ENCODE peak calls at places on chromosomes 1 and 21, in eight cellular contexts. P is mucosa of descending colon; T is breast epithelium; F is AG09309; R is osteocyte; J is spleen; A is GM13977; K is CD8-positive, alpha-beta T cell. W is an unnamed sample.

GRCh38 chr21:35720065-35720810 is 340.1 kb downstream of the SETD4 start:
- DNase-seq in P (no peak), T (no peak), F (no peak), R (no peak), J (no peak), A (no peak), K (no peak), W (no peak)

GRCh38 chr1:95196017-95196416 is 38.0 kb upstream of the RWDD3 start:
- DNase-seq in P (no peak), T (no peak), F (no peak), R (no peak), J (no peak), A (no peak), K (no peak), W (no peak)

GRCh38 chr1:6859415-6860343 is 74.4 kb downstream of the CAMTA1 start:
- DNase-seq in P (no peak), T (no peak), F (peak), R (no peak), J (no peak), A (no peak), K (no peak), W (no peak)

GRCh38 chr1:83998599-83999315 is at the start of gene TTLL7:
- DNase-seq in P (peak), T (peak), F (peak), R (peak), J (peak), A (peak), K (peak), W (peak)

GRCh38 chr1:6258675-6259074 is 2.2 kb downstream of the GPR153 start:
- DNase-seq in P (peak), T (no peak), F (no peak), R (no peak), J (no peak), A (no peak), K (no peak), W (no peak)

GRCh38 chr1:192747305-192747704 is 61.5 kb upstream of the RGS2 start:
- DNase-seq in P (no peak), T (no peak), F (peak), R (no peak), J (no peak), A (no peak), K (no peak), W (no peak)

GRCh38 chr1:43799656-43800629 is 92.6 kb downstream of the ST3GAL3 start:
- DNase-seq in P (no peak), T (no peak), F (peak), R (no peak), J (no peak), A (no peak), K (no peak), W (no peak)

GRCh38 chr1:234589064-234589765 is 20.8 kb downstream of the IRF2BP2 start:
- DNase-seq in P (no peak), T (peak), F (no peak), R (no peak), J (no peak), A (no peak), K (no peak), W (no peak)

GRCh38 chr1:6614019-6614952 is 755 bp downstream of the PHF13 start:
- DNase-seq in P (peak), T (no peak), F (no peak), R (no peak), J (peak), A (peak), K (peak), W (peak)

GRCh38 chr1:167829868-167830267 is 84.1 kb downstream of the ADCY10 start:
- DNase-seq in P (no peak), T (no peak), F (no peak), R (no peak), J (no peak), A (no peak), K (no peak), W (no peak)

DNA sequence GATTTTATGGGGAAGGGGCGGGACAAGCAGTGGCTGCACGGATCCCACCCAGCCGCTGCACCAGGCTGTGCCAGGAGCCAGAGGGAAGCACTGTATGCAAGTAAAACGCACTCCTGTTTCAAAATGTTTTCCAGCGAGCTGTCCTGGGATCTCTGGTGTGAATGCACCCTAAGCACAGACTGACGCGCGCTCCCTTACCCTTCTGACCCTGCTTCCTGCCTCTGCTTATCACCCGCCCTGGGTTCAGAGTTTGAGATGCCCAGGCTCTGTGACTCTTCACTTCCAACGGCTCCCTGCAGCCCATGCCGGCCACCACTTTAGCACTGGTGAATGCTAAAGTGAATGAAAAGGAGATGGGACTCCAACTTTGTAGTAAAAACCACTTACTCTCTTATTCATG is 131.2 kb downstream of the RHOU start:
- DNase-seq in P (no peak), T (no peak), F (no peak), R (peak), J (no peak), A (no peak), K (no peak), W (no peak)
- TF ChIP-seq CTCF in P (no peak), T (no peak), F (no peak), R (no peak), J (no peak), A (no peak), K (no peak), W (no peak)

DNA sequence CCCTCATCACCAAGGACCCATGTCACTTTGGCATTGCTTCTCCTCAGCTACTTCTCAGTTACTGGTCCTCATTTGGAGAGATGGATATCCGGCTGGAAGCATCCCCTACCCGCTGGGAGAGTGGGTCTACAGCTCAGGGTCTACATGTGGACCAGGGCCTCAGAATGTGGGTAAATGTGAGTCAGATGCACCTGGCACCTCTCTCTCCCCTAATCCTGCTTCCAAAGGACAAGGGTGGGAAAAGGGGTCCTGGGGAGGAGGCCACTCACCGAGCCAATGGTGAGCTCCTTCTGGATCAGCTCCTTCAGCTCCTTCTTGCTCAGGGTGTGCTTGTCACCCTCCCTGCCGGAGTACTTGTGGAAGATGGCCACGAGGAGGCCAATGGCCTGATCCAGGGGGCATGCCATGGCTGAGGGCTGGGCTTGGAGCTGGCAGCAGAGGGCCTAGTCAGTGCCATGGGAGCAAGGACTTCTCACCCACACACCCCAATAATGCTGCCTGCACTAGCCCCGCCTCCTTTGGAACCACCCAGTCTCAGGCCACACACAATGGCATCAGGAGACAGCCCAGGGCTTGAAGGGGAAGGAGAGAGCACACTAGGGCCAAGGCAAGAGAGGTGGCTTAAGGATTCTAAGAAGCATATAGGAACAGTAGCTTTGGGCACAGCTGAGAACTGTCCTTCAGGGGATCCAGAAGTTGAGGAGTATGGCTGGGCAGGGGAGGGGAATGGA is 693 bp downstream of the S100A6 start:
- DNase-seq in P (peak), T (peak), F (no peak), R (no peak), J (peak), A (no peak), K (peak), W (no peak)
- TF ChIP-seq CTCF in P (no peak), T (peak), F (peak), R (no peak), J (no peak), A (no peak), K (no peak), W (no peak)

GRCh38 chr1:47215713-47216112 is 16.3 kb downstream of the TAL1 start:
- DNase-seq in P (no peak), T (no peak), F (no peak), R (no peak), J (peak), A (no peak), K (no peak), W (no peak)
- TF ChIP-seq CTCF in P (no peak), T (no peak), F (no peak), R (no peak), J (no peak), A (no peak), K (no peak), W (no peak)

GRCh38 chr1:229431270-229432115 is 2.4 kb downstream of the ACTA1 start:
- DNase-seq in P (no peak), T (no peak), F (no peak), R (no peak), J (no peak), A (peak), K (no peak), W (no peak)

GRCh38 chr1:229432116-229432461 is 1.8 kb downstream of the ACTA1 start:
- DNase-seq in P (no peak), T (no peak), F (no peak), R (no peak), J (no peak), A (peak), K (no peak), W (no peak)

GRCh38 chr1:229432905-229433304 is 989 bp downstream of the ACTA1 start:
- DNase-seq in P (no peak), T (no peak), F (no peak), R (no peak), J (no peak), A (peak), K (no peak), W (no peak)

GRCh38 chr1:229428256-229428655 is 5.6 kb downstream of the ACTA1 start:
- DNase-seq in P (no peak), T (no peak), F (no peak), R (peak), J (no peak), A (peak), K (no peak), W (no peak)

GRCh38 chr1:229430761-229431269 is 3.1 kb downstream of the ACTA1 start:
- DNase-seq in P (peak), T (no peak), F (no peak), R (no peak), J (no peak), A (peak), K (peak), W (peak)
- TF ChIP-seq CTCF in P (no peak), T (no peak), F (peak), R (no peak), J (no peak), A (no peak), K (no peak), W (no peak)

DNA sequence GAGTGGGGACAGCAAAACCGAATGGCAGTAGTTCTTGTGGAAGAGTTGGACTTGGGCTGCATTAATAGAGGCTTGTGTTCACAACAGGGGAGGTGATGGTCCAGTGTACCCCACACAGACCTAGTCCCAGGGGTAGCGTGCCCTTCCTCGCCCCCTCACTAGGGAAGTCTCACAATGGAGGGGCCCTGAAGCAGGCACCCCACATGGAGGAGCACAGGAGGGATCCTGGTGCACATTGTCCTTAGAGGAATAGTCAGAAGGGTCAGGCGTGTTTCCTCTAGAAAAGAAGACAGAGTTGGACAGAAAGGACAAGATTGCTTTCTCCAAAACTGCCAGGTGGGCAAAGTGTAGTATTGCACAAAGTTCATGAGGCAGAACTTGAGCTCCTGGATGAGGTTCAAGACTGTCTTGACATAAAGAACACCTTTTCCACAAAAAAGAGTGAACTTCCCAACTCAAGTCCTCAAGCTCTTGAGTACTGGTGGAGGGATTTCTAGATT is 23.3 kb downstream of the ETNK2 start:
- DNase-seq in P (no peak), T (no peak), F (no peak), R (no peak), J (no peak), A (peak), K (no peak), W (no peak)
- TF ChIP-seq CTCF in P (no peak), T (no peak), F (no peak), R (no peak), J (no peak), A (no peak), K (no peak), W (no peak)

DNA sequence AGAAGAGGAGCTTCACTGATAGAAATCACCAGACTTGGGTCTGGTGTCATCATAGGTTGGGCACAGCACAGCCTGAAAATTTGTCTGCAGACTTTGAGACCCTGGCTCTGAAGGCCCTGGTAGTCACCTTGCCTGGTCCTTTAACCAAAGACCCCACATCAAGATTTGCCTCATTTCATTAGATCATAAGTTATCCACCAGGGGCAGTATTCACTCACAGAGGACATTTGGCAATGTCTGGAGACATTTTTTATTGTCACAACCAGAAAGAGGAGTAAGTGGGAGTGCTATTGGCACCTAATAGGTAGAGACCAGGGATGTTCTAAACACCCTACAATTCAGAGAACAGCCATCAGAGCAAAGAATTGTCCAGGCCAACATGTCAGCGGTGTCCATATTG is 22.1 kb upstream of the PAX7 start:
- DNase-seq in P (no peak), T (no peak), F (no peak), R (no peak), J (no peak), A (no peak), K (no peak), W (no peak)
- TF ChIP-seq CTCF in P (no peak), T (no peak), F (no peak), R (no peak), J (no peak), A (no peak), K (no peak), W (no peak)

DNA sequence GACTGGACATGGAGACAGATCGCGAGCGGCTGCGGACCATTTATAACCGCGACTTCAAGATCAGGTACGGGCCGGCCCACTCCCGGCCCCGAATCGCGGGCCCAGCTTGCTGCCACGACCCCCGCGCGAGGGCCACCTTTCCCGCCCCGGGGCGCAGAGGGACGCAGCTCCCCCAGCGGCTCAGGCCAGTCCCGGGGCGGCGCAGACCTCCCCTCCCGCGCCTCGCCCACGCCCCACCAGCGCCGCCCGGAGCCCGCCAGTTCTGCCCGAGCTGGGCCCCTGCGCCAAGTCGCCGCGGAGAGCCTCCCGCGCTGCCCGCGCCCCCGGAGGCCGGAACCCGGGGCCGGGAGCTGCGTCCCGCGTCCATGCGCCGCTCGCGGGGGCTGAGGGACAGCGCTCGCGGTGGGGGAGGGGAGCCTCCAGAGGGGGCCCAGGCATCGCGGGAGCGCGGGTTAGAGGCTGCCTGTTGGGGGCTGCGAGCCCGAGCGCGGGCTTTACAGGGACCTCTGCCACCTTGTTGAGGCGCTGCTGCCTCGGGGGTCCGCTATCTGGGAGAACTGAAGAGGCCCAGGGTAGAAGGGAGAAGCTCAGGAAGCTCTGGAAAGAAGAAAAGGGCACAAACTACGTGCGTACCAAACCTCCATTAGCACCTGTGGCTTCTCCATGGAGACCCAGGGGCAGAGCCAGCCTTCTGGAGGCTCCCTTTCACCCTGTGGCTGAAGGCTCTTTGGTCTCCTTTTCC is 698 bp downstream of the MOV10 start:
- DNase-seq in P (no peak), T (no peak), F (no peak), R (no peak), J (peak), A (peak), K (peak), W (peak)
- TF ChIP-seq CTCF in P (no peak), T (no peak), F (no peak), R (peak), J (no peak), A (peak), K (no peak), W (peak)

GRCh38 chr1:85146972-85147359 is 53.9 kb downstream of the SYDE2 start:
- DNase-seq in P (no peak), T (no peak), F (no peak), R (no peak), J (no peak), A (no peak), K (no peak), W (no peak)
- TF ChIP-seq CTCF in P (no peak), T (no peak), F (peak), R (peak), J (no peak), A (no peak), K (no peak), W (peak)

DNA sequence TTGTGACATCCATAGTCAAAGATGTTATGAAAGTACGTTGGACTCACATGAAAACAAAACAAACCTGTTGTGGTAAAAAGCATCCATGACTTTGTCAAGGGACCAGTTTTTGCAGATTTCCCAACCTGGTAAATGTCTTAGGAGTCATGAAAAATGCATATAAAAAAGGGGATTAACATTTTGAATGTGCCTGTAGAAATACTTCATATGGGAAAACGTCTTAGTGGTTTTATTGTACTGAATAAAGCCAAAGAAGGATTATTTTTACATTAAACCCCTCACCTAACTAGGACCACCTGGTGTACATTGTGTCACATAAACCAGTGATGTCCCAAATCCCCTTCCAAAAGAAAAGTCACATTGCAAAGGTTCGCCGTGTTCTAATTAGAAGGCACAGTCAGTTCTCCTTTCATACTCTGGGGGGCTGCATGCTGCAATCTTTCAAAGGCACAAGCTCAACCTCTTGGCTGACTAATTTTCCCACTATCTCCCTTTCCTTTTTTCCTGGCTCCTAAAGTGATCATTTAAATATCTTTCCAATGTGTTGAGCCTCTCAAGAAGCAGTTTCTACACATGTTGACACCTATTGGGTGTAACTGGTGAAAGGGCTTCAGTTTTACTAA is 119.8 kb upstream of the SPAG17 start:
- DNase-seq in P (no peak), T (no peak), F (no peak), R (no peak), J (no peak), A (no peak), K (no peak), W (no peak)
- TF ChIP-seq CTCF in P (no peak), T (no peak), F (peak), R (peak), J (no peak), A (peak), K (no peak), W (peak)

GRCh38 chr21:41124626-41125240 is 43.2 kb upstream of the BACE2 start:
- DNase-seq in P (no peak), T (peak), F (no peak), R (peak), J (no peak), A (no peak), K (no peak), W (no peak)

GRCh38 chr21:41120997-41121396 is 47.0 kb upstream of the BACE2 start:
- DNase-seq in P (no peak), T (no peak), F (no peak), R (no peak), J (no peak), A (no peak), K (no peak), W (no peak)

GRCh38 chr21:41119901-41120300 is 48.1 kb upstream of the BACE2 start:
- DNase-seq in P (no peak), T (no peak), F (no peak), R (no peak), J (no peak), A (no peak), K (no peak), W (no peak)

DNA sequence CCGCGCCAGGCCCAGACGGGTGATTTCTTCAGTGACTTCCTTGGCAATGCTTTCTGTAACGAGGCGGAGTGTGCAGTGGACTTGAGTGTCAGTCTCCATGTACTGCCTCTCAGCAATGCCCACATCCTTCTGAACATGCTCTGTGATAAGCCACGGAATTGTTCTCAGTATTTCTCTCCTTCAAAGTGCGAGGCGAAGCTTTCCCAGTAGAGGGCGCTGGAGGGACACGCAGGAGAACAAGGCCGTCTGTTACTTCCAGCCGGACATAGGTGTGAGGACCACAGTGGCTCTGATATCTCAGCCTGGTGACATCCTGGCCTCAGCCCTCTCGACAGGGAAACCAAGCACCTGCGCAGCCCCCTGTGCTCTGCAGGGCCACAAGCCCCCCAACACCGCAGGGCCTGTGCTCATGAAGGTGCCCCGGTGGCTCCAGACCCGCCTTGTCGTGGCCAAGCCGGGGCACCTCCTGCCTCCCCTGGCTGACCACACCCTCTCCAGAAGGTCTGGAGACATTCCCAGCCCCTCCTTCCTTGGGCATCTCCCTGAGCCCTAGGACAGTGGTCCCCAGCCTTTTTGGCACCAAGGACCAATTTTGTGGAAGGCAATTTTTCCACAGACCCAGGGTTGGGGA is 46.1 kb upstream of the BACE2 start:
- DNase-seq in P (peak), T (peak), F (peak), R (no peak), J (no peak), A (no peak), K (peak), W (peak)
- TF ChIP-seq CTCF in P (peak), T (peak), F (peak), R (peak), J (peak), A (peak), K (peak), W (peak)

W was measured in progenitor cell of endocrine pancreas.